ENCODE peak calls at places on chromosome 16, in seven cellular contexts. N, A, P, V, T, K and O are unnamed samples.

GRCh38 chr16:11374255-11374654 is 29.0 kb downstream of the RMI2 start:
- DNase-seq in N (no peak), A (no peak), P (no peak), V (no peak), T (no peak), K (no peak), O (no peak)

GRCh38 chr16:53183442-53183841 is 128.7 kb downstream of the CHD9 start:
- DNase-seq in N (no peak), A (no peak), P (no peak), V (no peak), T (no peak), K (no peak), O (no peak)

GRCh38 chr16:70160388-70160787 is 13.2 kb upstream of the CLEC18C start:
- DNase-seq in N (no peak), A (no peak), P (no peak), V (no peak), T (no peak), K (no peak), O (no peak)

GRCh38 chr16:22886908-22887307 is 72.9 kb downstream of the HS3ST2 start:
- DNase-seq in N (no peak), A (no peak), P (no peak), V (no peak), T (no peak), K (no peak), O (no peak)

GRCh38 chr16:9258423-9259051 is 167.1 kb downstream of the HAPSTR1 start:
- DNase-seq in N (no peak), A (peak; percentile 36), P (peak; percentile 80), V (no peak), T (peak; percentile 2), K (no peak), O (peak; percentile 66)

GRCh38 chr16:72400257-72401078 is 228.5 kb upstream of the PMFBP1 start:
- DNase-seq in N (no peak), A (peak; percentile 63), P (peak; percentile 77), V (peak; percentile 13), T (peak; percentile 84), K (no peak), O (peak; percentile 48)

GRCh38 chr16:28063047-28063521 is 430 bp downstream of the GSG1L start:
- DNase-seq in N (no peak), A (no peak), P (peak; percentile 63), V (no peak), T (peak; percentile 21), K (no peak), O (peak; percentile 52)

GRCh38 chr16:21208831-21209230 is 2.5 kb downstream of the ZP2 start:
- DNase-seq in N (no peak), A (no peak), P (no peak), V (no peak), T (no peak), K (no peak), O (no peak)

GRCh38 chr16:84829168-84829965 is 9.6 kb downstream of the CRISPLD2 start:
- DNase-seq in N (no peak), A (no peak), P (peak; percentile 42), V (peak; percentile 71), T (peak; percentile 94), K (no peak), O (no peak)

GRCh38 chr16:7227193-7227825 is 105.3 kb upstream of the RBFOX1 start:
- DNase-seq in N (no peak), A (peak; percentile 20), P (peak; percentile 54), V (no peak), T (no peak), K (no peak), O (no peak)

GRCh38 chr16:54066451-54067056 is 220.0 kb downstream of the IRX3 start:
- DNase-seq in N (no peak), A (no peak), P (no peak), V (no peak), T (no peak), K (no peak), O (no peak)

GRCh38 chr16:73199214-73199613 is 151.3 kb upstream of the ZFHX3 start:
- DNase-seq in N (no peak), A (no peak), P (no peak), V (no peak), T (no peak), K (no peak), O (no peak)

GRCh38 chr16:27225536-27226360 is 22.4 kb downstream of the KDM8 start:
- DNase-seq in N (no peak), A (no peak), P (no peak), V (no peak), T (no peak), K (no peak), O (no peak)

GRCh38 chr16:75198135-75198600 is 8.8 kb downstream of the CTRB2 start:
- DNase-seq in N (no peak), A (no peak), P (no peak), V (peak; percentile 25), T (peak; percentile 80), K (no peak), O (no peak)

GRCh38 chr16:30349695-30350094 is 5.4 kb downstream of the CD2BP2 start:
- DNase-seq in N (no peak), A (no peak), P (no peak), V (no peak), T (no peak), K (no peak), O (no peak)

GRCh38 chr16:76653390-76654026 is 376.3 kb downstream of the CNTNAP4 start:
- DNase-seq in N (no peak), A (peak; percentile 15), P (peak; percentile 81), V (no peak), T (peak; percentile 63), K (no peak), O (peak; percentile 31)

GRCh38 chr16:30476991-30477390 is 4.4 kb downstream of the ITGAL start:
- DNase-seq in N (no peak), A (no peak), P (no peak), V (no peak), T (no peak), K (no peak), O (no peak)

GRCh38 chr16:81204794-81205680 is 33.5 kb upstream of the BCO1 start:
- DNase-seq in N (no peak), A (peak; percentile 30), P (peak; percentile 59), V (no peak), T (peak; percentile 78), K (peak; percentile 5), O (peak; percentile 75)

GRCh38 chr16:57688487-57688986 is 6.1 kb upstream of the DRC7 start:
- DNase-seq in N (no peak), A (no peak), P (no peak), V (no peak), T (no peak), K (no peak), O (no peak)

GRCh38 chr16:55664786-55665407 is 9.1 kb downstream of the SLC6A2 start:
- DNase-seq in N (no peak), A (no peak), P (no peak), V (no peak), T (no peak), K (no peak), O (no peak)

GRCh38 chr16:84836234-84836647 is 16.5 kb downstream of the CRISPLD2 start:
- DNase-seq in N (no peak), A (no peak), P (peak; percentile 85), V (peak; percentile 100), T (peak; percentile 100), K (no peak), O (no peak)

GRCh38 chr16:52741386-52741785 is 194.4 kb upstream of the TOX3 start:
- DNase-seq in N (no peak), A (no peak), P (peak; percentile 59), V (no peak), T (no peak), K (no peak), O (no peak)

GRCh38 chr16:47873434-47873833 is 282.4 kb downstream of the ABCC12 start:
- DNase-seq in N (no peak), A (no peak), P (no peak), V (no peak), T (no peak), K (no peak), O (no peak)
- TF ChIP-seq CTCF in N (no peak), A (peak; percentile 41), P (peak; percentile 47), V (peak; percentile 36), T (peak; percentile 7), K (no peak), O (peak; percentile 45)

DNA sequence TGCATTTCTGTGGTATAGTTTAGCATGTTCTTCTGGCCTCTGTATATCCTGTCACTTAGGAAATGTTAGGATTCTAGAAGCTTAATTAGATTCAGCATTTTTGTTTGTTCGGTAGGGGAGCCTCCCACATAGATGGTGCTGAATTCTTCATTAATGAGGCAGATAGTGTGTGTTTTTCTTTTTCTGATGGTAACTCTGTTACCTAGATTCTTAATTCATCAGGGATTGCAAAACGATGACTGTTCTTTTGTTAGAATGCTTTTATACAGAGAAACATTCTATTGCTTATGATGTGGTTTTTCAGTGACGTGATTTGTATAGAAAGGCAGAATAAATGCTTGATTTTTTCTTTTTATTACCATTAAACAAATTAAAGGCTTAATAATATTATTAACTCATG is 19.0 kb downstream of the BANP start:
- DNase-seq in N (no peak), A (no peak), P (no peak), V (no peak), T (peak; percentile 34), K (no peak), O (no peak)
- TF ChIP-seq CTCF in N (no peak), A (no peak), P (no peak), V (no peak), T (no peak), K (no peak), O (no peak)

GRCh38 chr16:88831838-88832237 is 20.1 kb upstream of the APRT start:
- DNase-seq in N (no peak), A (no peak), P (no peak), V (no peak), T (no peak), K (no peak), O (no peak)
- TF ChIP-seq CTCF in N (no peak), A (no peak), P (peak; percentile 15), V (no peak), T (no peak), K (no peak), O (no peak)

DNA sequence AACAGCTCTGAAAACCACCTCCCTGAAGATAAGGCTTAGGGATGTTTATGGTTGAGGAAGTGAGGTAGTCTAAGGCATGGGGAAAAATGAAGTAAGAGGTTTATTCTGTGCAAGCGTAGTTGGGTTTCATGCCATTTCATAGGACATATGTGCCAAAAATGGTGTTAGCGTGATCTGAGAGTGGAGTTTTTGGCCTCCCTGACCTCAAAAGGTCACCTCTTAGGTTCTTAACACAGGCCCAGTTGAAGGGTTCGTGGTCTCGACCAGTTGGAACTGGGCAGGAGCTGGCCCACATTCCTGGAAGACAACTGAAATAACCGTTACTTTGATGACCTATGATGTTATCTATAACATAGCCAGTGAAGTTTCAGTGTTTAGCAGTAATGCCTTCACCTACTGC is 57.0 kb downstream of the MRTFB start:
- DNase-seq in N (no peak), A (no peak), P (no peak), V (no peak), T (no peak), K (no peak), O (no peak)
- TF ChIP-seq CTCF in N (no peak), A (no peak), P (no peak), V (no peak), T (no peak), K (no peak), O (no peak)

DNA sequence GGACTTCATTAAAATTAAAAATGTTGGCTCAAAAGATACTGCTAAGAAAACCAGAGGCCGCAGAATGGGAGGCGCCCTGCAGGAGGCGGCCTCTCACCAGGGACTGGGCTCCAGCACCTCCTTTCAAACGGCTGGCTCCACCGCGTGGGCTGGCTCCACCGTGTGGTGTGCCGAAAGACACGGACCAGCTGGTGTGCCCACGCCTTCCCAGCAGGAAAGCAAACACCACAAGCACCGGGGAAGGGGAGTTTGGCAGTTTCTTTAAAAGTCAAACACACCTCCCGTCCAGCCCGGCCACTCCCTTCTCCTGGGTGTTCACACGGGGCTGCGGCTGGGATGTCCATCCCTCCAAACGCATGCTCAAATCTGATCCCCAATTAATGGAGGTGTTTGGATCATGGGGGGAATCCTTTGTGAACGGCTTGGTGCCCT is 13.9 kb downstream of the HAGH start:
- DNase-seq in N (no peak), A (peak; percentile 32), P (peak; percentile 69), V (peak; percentile 14), T (peak; percentile 92), K (peak; percentile 60), O (no peak)
- TF ChIP-seq CTCF in N (peak; percentile 55), A (peak; percentile 51), P (peak; percentile 59), V (peak; percentile 58), T (peak; percentile 67), K (peak; percentile 58), O (peak; percentile 54)